ENCODE peak calls at places on chromosomes 16 and 17, in five cellular contexts. One of them, this sample, is unnamed.

GRCh38 chr16:6232060-6232459 is 1100.6 kb upstream of the RBFOX1 start:
- DNase-seq in HCT116: no peak
- DNase-seq in H9: no peak
- DNase-seq in mammary epithelial cell: no peak
- DNase-seq in NT2/D1: no peak
- DNase-seq in this sample: no peak

GRCh38 chr16:22670551-22670970 is 143.4 kb upstream of the HS3ST2 start:
- DNase-seq in HCT116: peak
- DNase-seq in H9: peak
- DNase-seq in mammary epithelial cell: no peak
- DNase-seq in NT2/D1: peak
- DNase-seq in this sample: no peak

GRCh38 chr17:71055128-71055527 is 885.8 kb downstream of the KCNJ2 start:
- DNase-seq in H9: no peak
- DNase-seq in NT2/D1: no peak
- DNase-seq in mammary epithelial cell: peak
- DNase-seq in HCT116: no peak
- DNase-seq in this sample: no peak

GRCh38 chr16:22721497-22722100 is 92.4 kb upstream of the HS3ST2 start:
- DNase-seq in mammary epithelial cell: no peak
- DNase-seq in NT2/D1: no peak
- DNase-seq in H9: no peak
- DNase-seq in HCT116: no peak
- DNase-seq in this sample: no peak

GRCh38 chr17:47802341-47803022 is 19.1 kb downstream of the OSBPL7 start:
- DNase-seq in mammary epithelial cell: peak
- DNase-seq in NT2/D1: no peak
- DNase-seq in H9: peak
- DNase-seq in HCT116: peak
- DNase-seq in this sample: peak

GRCh38 chr16:71626018-71626857 is at the start of gene MARVELD3:
- DNase-seq in H9: peak
- DNase-seq in HCT116: peak
- DNase-seq in NT2/D1: no peak
- DNase-seq in mammary epithelial cell: peak
- DNase-seq in this sample: peak

GRCh38 chr16:85349413-85350145 is 237.3 kb upstream of the CIBAR2 start:
- DNase-seq in HCT116: no peak
- DNase-seq in mammary epithelial cell: no peak
- DNase-seq in H9: no peak
- DNase-seq in NT2/D1: no peak
- DNase-seq in this sample: no peak

GRCh38 chr16:10180771-10181163 is 1.5 kb downstream of the GRIN2A start:
- DNase-seq in H9: peak
- DNase-seq in mammary epithelial cell: no peak
- DNase-seq in NT2/D1: peak
- DNase-seq in HCT116: no peak
- DNase-seq in this sample: no peak

GRCh38 chr17:39235555-39236221 is 9.9 kb upstream of the STAC2 start:
- DNase-seq in H9: peak
- DNase-seq in NT2/D1: peak
- DNase-seq in mammary epithelial cell: peak
- DNase-seq in HCT116: peak
- DNase-seq in this sample: peak

GRCh38 chr16:49643429-49644142 is 212.3 kb downstream of the ZNF423 start:
- DNase-seq in H9: no peak
- DNase-seq in NT2/D1: no peak
- DNase-seq in HCT116: no peak
- DNase-seq in mammary epithelial cell: no peak
- DNase-seq in this sample: no peak

GRCh38 chr17:40596261-40596919 is 31.1 kb upstream of the CCR7 start:
- DNase-seq in HCT116: peak
- DNase-seq in NT2/D1: no peak
- DNase-seq in H9: no peak
- DNase-seq in mammary epithelial cell: peak
- DNase-seq in this sample: peak

GRCh38 chr17:6479626-6480324 is 35.5 kb downstream of the PIMREG start:
- DNase-seq in mammary epithelial cell: no peak
- DNase-seq in HCT116: no peak
- DNase-seq in NT2/D1: no peak
- DNase-seq in H9: no peak
- DNase-seq in this sample: peak

GRCh38 chr17:61128671-61129115 is 270.9 kb upstream of the TBX2 start:
- DNase-seq in H9: no peak
- DNase-seq in mammary epithelial cell: no peak
- DNase-seq in HCT116: no peak
- DNase-seq in NT2/D1: no peak
- DNase-seq in this sample: no peak

GRCh38 chr16:84460406-84461028 is 43.9 kb downstream of the MEAK7 start:
- DNase-seq in mammary epithelial cell: no peak
- DNase-seq in HCT116: no peak
- DNase-seq in H9: peak
- DNase-seq in NT2/D1: no peak
- DNase-seq in this sample: no peak

GRCh38 chr17:67467500-67468481 is 90.7 kb downstream of the PITPNC1 start:
- DNase-seq in HCT116: no peak
- DNase-seq in NT2/D1: no peak
- DNase-seq in mammary epithelial cell: no peak
- DNase-seq in H9: no peak
- DNase-seq in this sample: no peak

GRCh38 chr17:78471635-78472034 is 93.2 kb downstream of the PGS1 start:
- DNase-seq in mammary epithelial cell: no peak
- DNase-seq in HCT116: no peak
- DNase-seq in H9: no peak
- DNase-seq in NT2/D1: no peak
- DNase-seq in this sample: peak

GRCh38 chr16:11349599-11350276 is 4.5 kb downstream of the RMI2 start:
- DNase-seq in NT2/D1: no peak
- DNase-seq in mammary epithelial cell: peak
- DNase-seq in H9: no peak
- DNase-seq in HCT116: no peak
- DNase-seq in this sample: no peak

GRCh38 chr16:1788708-1789100 is 4.8 kb downstream of the IGFALS start:
- DNase-seq in NT2/D1: no peak
- DNase-seq in HCT116: no peak
- DNase-seq in mammary epithelial cell: no peak
- DNase-seq in H9: no peak
- DNase-seq in this sample: no peak

GRCh38 chr16:471353-472198 is 46.1 kb downstream of the RAB11FIP3 start:
- DNase-seq in NT2/D1: peak
- DNase-seq in HCT116: no peak
- DNase-seq in H9: peak
- DNase-seq in mammary epithelial cell: peak
- DNase-seq in this sample: no peak

GRCh38 chr17:79606487-79606886 is 4.4 kb downstream of the RBFOX3 start:
- DNase-seq in H9: no peak
- DNase-seq in mammary epithelial cell: no peak
- DNase-seq in NT2/D1: no peak
- DNase-seq in HCT116: no peak
- DNase-seq in this sample: no peak

GRCh38 chr16:77850637-77851330 is 62.4 kb downstream of the VAT1L start:
- DNase-seq in mammary epithelial cell: no peak
- DNase-seq in H9: no peak
- DNase-seq in HCT116: no peak
- DNase-seq in NT2/D1: no peak
- DNase-seq in this sample: no peak

GRCh38 chr17:61106354-61106753 is 293.3 kb upstream of the TBX2 start:
- DNase-seq in H9: no peak
- DNase-seq in NT2/D1: no peak
- DNase-seq in HCT116: no peak
- DNase-seq in mammary epithelial cell: no peak
- DNase-seq in this sample: no peak

GRCh38 chr16:2465653-2466415 is 5.3 kb upstream of the NTN3 start:
- DNase-seq in NT2/D1: no peak
- DNase-seq in HCT116: no peak
- DNase-seq in H9: peak
- DNase-seq in mammary epithelial cell: no peak
- DNase-seq in this sample: peak

GRCh38 chr16:72664122-72664479 is 383.8 kb downstream of the ZFHX3 start:
- DNase-seq in NT2/D1: no peak
- DNase-seq in HCT116: no peak
- DNase-seq in H9: no peak
- DNase-seq in mammary epithelial cell: no peak
- DNase-seq in this sample: peak

DNA sequence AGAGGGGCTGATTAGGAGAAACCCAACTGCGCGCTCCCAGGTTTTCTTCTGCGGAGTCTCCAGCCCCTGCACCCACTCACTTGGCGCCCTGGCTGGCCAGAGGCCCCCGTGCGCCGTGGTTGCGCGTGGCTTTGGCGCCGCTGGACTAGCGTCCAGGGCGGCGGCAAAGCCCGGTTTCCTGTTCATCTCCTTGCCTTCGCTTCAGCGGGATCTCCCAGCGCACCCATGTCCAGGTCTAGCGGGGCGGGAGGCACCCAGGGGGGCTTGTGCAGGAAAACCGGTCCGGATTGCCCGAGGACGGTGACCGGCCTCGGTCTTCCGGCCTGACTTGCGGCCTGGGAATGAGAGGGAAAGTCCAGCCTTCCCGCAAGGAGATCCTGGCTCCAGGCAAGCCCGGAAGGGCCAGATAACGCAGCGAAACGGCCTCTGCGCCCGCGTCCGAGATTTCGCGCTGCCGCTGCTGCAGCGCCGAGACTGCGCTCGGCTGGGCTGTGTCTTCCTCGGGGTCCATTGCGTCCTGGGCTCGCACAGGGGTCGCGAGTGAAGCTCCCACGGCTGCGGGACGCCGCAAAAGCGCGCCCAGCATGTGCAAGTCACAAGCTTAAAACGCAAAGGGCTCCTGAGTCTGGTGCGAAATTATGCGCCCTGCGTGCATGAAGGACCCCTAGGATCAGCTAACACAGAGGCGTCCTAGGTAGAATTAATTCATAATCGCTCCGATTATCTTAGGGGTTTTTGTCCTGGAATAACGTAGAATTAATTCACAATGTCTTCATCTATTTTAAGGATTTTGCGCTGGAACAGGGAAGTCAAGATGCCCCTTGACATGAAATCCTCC is 5.7 kb downstream of the FOXF1 start:
- DNase-seq in NT2/D1: no peak
- DNase-seq in mammary epithelial cell: no peak
- DNase-seq in H9: peak
- DNase-seq in HCT116: no peak
- DNase-seq in this sample: no peak
- H3K9ac ChIP-seq in NT2/D1: peak
- H3K9ac ChIP-seq in mammary epithelial cell: no peak
- H3K9ac ChIP-seq in H9: no peak
- H3K9ac ChIP-seq in HCT116: no peak
- H3K9ac ChIP-seq in this sample: no peak

GRCh38 chr17:58312021-58312630 is 16.5 kb downstream of the TSPOAP1 start:
- DNase-seq in HCT116: no peak
- DNase-seq in mammary epithelial cell: no peak
- DNase-seq in NT2/D1: no peak
- DNase-seq in H9: no peak
- DNase-seq in this sample: no peak
- H3K9ac ChIP-seq in HCT116: no peak
- H3K9ac ChIP-seq in mammary epithelial cell: no peak
- H3K9ac ChIP-seq in NT2/D1: peak
- H3K9ac ChIP-seq in H9: no peak
- H3K9ac ChIP-seq in this sample: no peak

GRCh38 chr16:57637020-57637419 is 8.6 kb downstream of the ADGRG1 start:
- DNase-seq in NT2/D1: no peak
- DNase-seq in mammary epithelial cell: no peak
- DNase-seq in H9: no peak
- DNase-seq in HCT116: no peak
- DNase-seq in this sample: no peak
- H3K9ac ChIP-seq in NT2/D1: peak
- H3K9ac ChIP-seq in mammary epithelial cell: no peak
- H3K9ac ChIP-seq in H9: no peak
- H3K9ac ChIP-seq in HCT116: no peak
- H3K9ac ChIP-seq in this sample: no peak

DNA sequence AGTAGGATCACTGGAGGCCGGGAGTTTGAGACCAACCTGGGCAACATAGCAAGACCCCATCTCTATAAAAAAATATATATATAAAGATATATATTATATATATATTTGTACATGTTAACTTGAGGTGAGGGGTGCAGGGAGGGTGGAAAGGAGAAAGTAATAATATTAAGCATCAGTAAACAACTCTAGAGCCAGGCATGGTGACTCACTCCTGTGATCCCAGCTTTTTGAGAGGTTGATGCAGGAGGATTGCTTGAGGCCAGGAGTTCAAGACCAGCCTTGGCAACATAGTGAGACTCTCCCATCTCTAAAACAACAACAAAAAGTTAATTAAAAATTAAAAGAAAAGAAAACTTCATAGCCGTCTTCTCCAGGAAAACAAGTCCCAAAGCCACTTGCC is 61.7 kb upstream of the SMURF2 start:
- DNase-seq in NT2/D1: no peak
- DNase-seq in mammary epithelial cell: no peak
- DNase-seq in HCT116: no peak
- DNase-seq in H9: no peak
- DNase-seq in this sample: no peak
- H3K9ac ChIP-seq in NT2/D1: no peak
- H3K9ac ChIP-seq in mammary epithelial cell: no peak
- H3K9ac ChIP-seq in HCT116: peak
- H3K9ac ChIP-seq in H9: no peak
- H3K9ac ChIP-seq in this sample: no peak

DNA sequence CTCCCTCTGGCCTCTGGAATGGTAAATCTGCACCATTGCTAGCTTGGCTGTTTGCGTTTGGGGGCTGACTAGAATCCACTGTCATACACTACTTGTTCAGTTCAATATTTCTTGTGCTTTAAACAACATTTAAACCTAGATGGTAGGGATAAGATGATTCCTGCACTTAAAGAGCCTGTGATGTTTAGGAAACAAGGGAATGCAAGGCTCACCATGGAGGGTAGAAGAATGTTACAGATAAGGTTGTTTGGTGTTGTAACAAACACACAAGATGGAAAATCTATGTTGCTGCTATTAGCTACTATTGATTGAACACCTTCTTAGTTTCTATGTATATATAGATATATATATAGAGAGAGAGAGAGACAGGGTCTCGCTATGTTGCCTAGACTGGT is 31.4 kb downstream of the YPEL2 start:
- DNase-seq in H9: no peak
- DNase-seq in HCT116: no peak
- DNase-seq in mammary epithelial cell: no peak
- DNase-seq in NT2/D1: no peak
- DNase-seq in this sample: no peak
- H3K9ac ChIP-seq in H9: no peak
- H3K9ac ChIP-seq in HCT116: no peak
- H3K9ac ChIP-seq in mammary epithelial cell: no peak
- H3K9ac ChIP-seq in NT2/D1: no peak
- H3K9ac ChIP-seq in this sample: no peak

DNA sequence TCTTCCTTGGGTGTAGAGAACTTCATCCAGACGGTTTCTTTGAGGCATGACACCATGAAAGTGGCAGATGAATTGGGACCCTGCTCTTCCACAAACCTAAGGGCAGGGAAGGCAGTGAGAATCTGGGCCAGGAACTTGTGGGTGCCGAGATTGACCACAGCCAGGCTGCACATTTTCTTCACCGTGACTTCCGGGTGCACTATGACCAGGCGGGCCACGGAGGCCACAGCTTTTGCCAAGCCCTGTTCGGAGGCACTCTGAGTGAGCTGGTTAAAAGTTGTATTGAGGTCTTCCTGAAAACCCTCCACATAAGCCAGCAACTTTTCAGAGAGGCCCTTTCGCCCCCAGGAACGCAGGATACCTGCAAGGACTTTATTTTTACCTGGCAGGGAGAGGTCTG is 5.9 kb downstream of the GEMIN4 start:
- DNase-seq in mammary epithelial cell: no peak
- DNase-seq in NT2/D1: no peak
- DNase-seq in HCT116: no peak
- DNase-seq in H9: no peak
- DNase-seq in this sample: no peak
- H3K9ac ChIP-seq in mammary epithelial cell: no peak
- H3K9ac ChIP-seq in NT2/D1: no peak
- H3K9ac ChIP-seq in HCT116: no peak
- H3K9ac ChIP-seq in H9: no peak
- H3K9ac ChIP-seq in this sample: no peak